ENCODE peak calls at places on chromosomes 13 and 19, in eight cellular contexts. One of them, this sample, is unnamed. For H3K9me3, the result is how much of the 10 kb centered on the place peaks cover.

GRCh38 chr13:111241006-111241755 is 79.3 kb upstream of the TEX29 start:
- DNase-seq in colonic mucosa: no peak
- DNase-seq in IMR-90: no peak
- DNase-seq in esophagus squamous epithelium: no peak
- DNase-seq in heart left ventricle: no peak
- DNase-seq in CD4-positive, alpha-beta T cell: no peak
- DNase-seq in cardiac muscle cell: no peak
- DNase-seq in breast epithelium: no peak
- DNase-seq in this sample: no peak

GRCh38 chr19:48635966-48636858 is 967 bp downstream of the DBP start:
- DNase-seq in colonic mucosa: peak
- DNase-seq in IMR-90: no peak
- DNase-seq in esophagus squamous epithelium: no peak
- DNase-seq in heart left ventricle: no peak
- DNase-seq in CD4-positive, alpha-beta T cell: no peak
- DNase-seq in cardiac muscle cell: peak
- DNase-seq in breast epithelium: no peak
- DNase-seq in this sample: no peak

GRCh38 chr13:26515721-26516120 is 41.8 kb upstream of the WASF3 start:
- DNase-seq in colonic mucosa: no peak
- DNase-seq in IMR-90: no peak
- DNase-seq in esophagus squamous epithelium: no peak
- DNase-seq in heart left ventricle: no peak
- DNase-seq in CD4-positive, alpha-beta T cell: no peak
- DNase-seq in cardiac muscle cell: no peak
- DNase-seq in breast epithelium: no peak
- DNase-seq in this sample: no peak

GRCh38 chr13:67101730-67102467 is 128.2 kb downstream of the PCDH9 start:
- DNase-seq in colonic mucosa: no peak
- DNase-seq in IMR-90: peak
- DNase-seq in esophagus squamous epithelium: no peak
- DNase-seq in heart left ventricle: no peak
- DNase-seq in CD4-positive, alpha-beta T cell: no peak
- DNase-seq in cardiac muscle cell: no peak
- DNase-seq in breast epithelium: no peak
- DNase-seq in this sample: no peak

GRCh38 chr19:34678085-34678412 is 571 bp downstream of the ZNF302 start:
- DNase-seq in colonic mucosa: no peak
- DNase-seq in IMR-90: no peak
- DNase-seq in esophagus squamous epithelium: no peak
- DNase-seq in heart left ventricle: no peak
- DNase-seq in CD4-positive, alpha-beta T cell: no peak
- DNase-seq in cardiac muscle cell: no peak
- DNase-seq in breast epithelium: no peak
- DNase-seq in this sample: no peak

GRCh38 chr13:44605711-44606110 is 29.6 kb upstream of the TSC22D1 start:
- DNase-seq in colonic mucosa: no peak
- DNase-seq in IMR-90: no peak
- DNase-seq in esophagus squamous epithelium: no peak
- DNase-seq in heart left ventricle: no peak
- DNase-seq in CD4-positive, alpha-beta T cell: no peak
- DNase-seq in cardiac muscle cell: no peak
- DNase-seq in breast epithelium: no peak
- DNase-seq in this sample: no peak

GRCh38 chr13:37392389-37392788 is 206.2 kb downstream of the POSTN start:
- DNase-seq in colonic mucosa: no peak
- DNase-seq in IMR-90: no peak
- DNase-seq in esophagus squamous epithelium: no peak
- DNase-seq in heart left ventricle: no peak
- DNase-seq in CD4-positive, alpha-beta T cell: no peak
- DNase-seq in cardiac muscle cell: peak
- DNase-seq in breast epithelium: no peak
- DNase-seq in this sample: no peak

GRCh38 chr19:35013820-35014754 is 14.0 kb downstream of the GRAMD1A start:
- DNase-seq in colonic mucosa: no peak
- DNase-seq in IMR-90: no peak
- DNase-seq in esophagus squamous epithelium: no peak
- DNase-seq in heart left ventricle: no peak
- DNase-seq in CD4-positive, alpha-beta T cell: peak
- DNase-seq in cardiac muscle cell: no peak
- DNase-seq in breast epithelium: no peak
- DNase-seq in this sample: no peak

GRCh38 chr19:4640247-4641000 is 1.1 kb downstream of the TNFAIP8L1 start:
- DNase-seq in colonic mucosa: peak
- DNase-seq in IMR-90: no peak
- DNase-seq in esophagus squamous epithelium: no peak
- DNase-seq in heart left ventricle: no peak
- DNase-seq in CD4-positive, alpha-beta T cell: no peak
- DNase-seq in cardiac muscle cell: no peak
- DNase-seq in breast epithelium: no peak
- DNase-seq in this sample: no peak

GRCh38 chr19:30785728-30786127 is 413.5 kb downstream of the ZNF536 start:
- DNase-seq in colonic mucosa: no peak
- DNase-seq in IMR-90: no peak
- DNase-seq in esophagus squamous epithelium: no peak
- DNase-seq in heart left ventricle: no peak
- DNase-seq in CD4-positive, alpha-beta T cell: no peak
- DNase-seq in cardiac muscle cell: no peak
- DNase-seq in breast epithelium: no peak
- DNase-seq in this sample: no peak

GRCh38 chr19:18390075-18390909 is 4.3 kb downstream of the GDF15 start:
- DNase-seq in colonic mucosa: no peak
- DNase-seq in IMR-90: no peak
- DNase-seq in esophagus squamous epithelium: no peak
- DNase-seq in heart left ventricle: no peak
- DNase-seq in CD4-positive, alpha-beta T cell: no peak
- DNase-seq in cardiac muscle cell: no peak
- DNase-seq in breast epithelium: no peak
- DNase-seq in this sample: no peak

GRCh38 chr13:66886248-66886647 is 343.9 kb downstream of the PCDH9 start:
- DNase-seq in colonic mucosa: no peak
- DNase-seq in IMR-90: no peak
- DNase-seq in esophagus squamous epithelium: no peak
- DNase-seq in heart left ventricle: no peak
- DNase-seq in CD4-positive, alpha-beta T cell: no peak
- DNase-seq in cardiac muscle cell: peak
- DNase-seq in breast epithelium: no peak
- DNase-seq in this sample: no peak

GRCh38 chr13:111639994-111640393 is 319.6 kb downstream of the TEX29 start:
- DNase-seq in colonic mucosa: no peak
- DNase-seq in IMR-90: no peak
- DNase-seq in esophagus squamous epithelium: no peak
- DNase-seq in heart left ventricle: no peak
- DNase-seq in CD4-positive, alpha-beta T cell: no peak
- DNase-seq in cardiac muscle cell: no peak
- DNase-seq in breast epithelium: no peak
- DNase-seq in this sample: no peak

GRCh38 chr13:59568306-59568705 is 595.4 kb downstream of the DIAPH3 start:
- DNase-seq in colonic mucosa: no peak
- DNase-seq in IMR-90: no peak
- DNase-seq in esophagus squamous epithelium: no peak
- DNase-seq in heart left ventricle: no peak
- DNase-seq in CD4-positive, alpha-beta T cell: no peak
- DNase-seq in cardiac muscle cell: no peak
- DNase-seq in breast epithelium: no peak
- DNase-seq in this sample: no peak

GRCh38 chr13:44972956-44973581 is 16.2 kb downstream of the NUFIP1 start:
- DNase-seq in colonic mucosa: no peak
- DNase-seq in IMR-90: peak
- DNase-seq in esophagus squamous epithelium: no peak
- DNase-seq in heart left ventricle: no peak
- DNase-seq in CD4-positive, alpha-beta T cell: no peak
- DNase-seq in cardiac muscle cell: peak
- DNase-seq in breast epithelium: no peak
- DNase-seq in this sample: no peak

GRCh38 chr19:6264803-6265202 is 15.0 kb downstream of the MLLT1 start:
- DNase-seq in colonic mucosa: no peak
- DNase-seq in IMR-90: no peak
- DNase-seq in esophagus squamous epithelium: no peak
- DNase-seq in heart left ventricle: no peak
- DNase-seq in CD4-positive, alpha-beta T cell: no peak
- DNase-seq in cardiac muscle cell: no peak
- DNase-seq in breast epithelium: no peak
- DNase-seq in this sample: no peak

GRCh38 chr13:45847554-45848224 is 3.9 kb downstream of the SIAH3 start:
- DNase-seq in colonic mucosa: no peak
- DNase-seq in IMR-90: no peak
- DNase-seq in esophagus squamous epithelium: no peak
- DNase-seq in heart left ventricle: no peak
- DNase-seq in CD4-positive, alpha-beta T cell: peak
- DNase-seq in cardiac muscle cell: peak
- DNase-seq in breast epithelium: no peak
- DNase-seq in this sample: peak

GRCh38 chr19:4929186-4929585 is 19.9 kb downstream of the UHRF1 start:
- DNase-seq in colonic mucosa: no peak
- DNase-seq in IMR-90: no peak
- DNase-seq in esophagus squamous epithelium: no peak
- DNase-seq in heart left ventricle: peak
- DNase-seq in CD4-positive, alpha-beta T cell: no peak
- DNase-seq in cardiac muscle cell: no peak
- DNase-seq in breast epithelium: no peak
- DNase-seq in this sample: no peak

GRCh38 chr19:383040-383439 is 25.9 kb downstream of the C2CD4C start:
- DNase-seq in colonic mucosa: no peak
- DNase-seq in IMR-90: no peak
- DNase-seq in esophagus squamous epithelium: no peak
- DNase-seq in heart left ventricle: no peak
- DNase-seq in CD4-positive, alpha-beta T cell: no peak
- DNase-seq in cardiac muscle cell: no peak
- DNase-seq in breast epithelium: no peak
- DNase-seq in this sample: no peak

GRCh38 chr19:383922-384800 is 24.8 kb downstream of the C2CD4C start:
- DNase-seq in colonic mucosa: no peak
- DNase-seq in IMR-90: no peak
- DNase-seq in esophagus squamous epithelium: no peak
- DNase-seq in heart left ventricle: no peak
- DNase-seq in CD4-positive, alpha-beta T cell: no peak
- DNase-seq in cardiac muscle cell: peak
- DNase-seq in breast epithelium: peak
- DNase-seq in this sample: no peak

GRCh38 chr19:388691-389090 is 20.3 kb downstream of the C2CD4C start:
- DNase-seq in colonic mucosa: no peak
- DNase-seq in IMR-90: no peak
- DNase-seq in esophagus squamous epithelium: no peak
- DNase-seq in heart left ventricle: peak
- DNase-seq in CD4-positive, alpha-beta T cell: no peak
- DNase-seq in cardiac muscle cell: no peak
- DNase-seq in breast epithelium: no peak
- DNase-seq in this sample: no peak

GRCh38 chr19:387777-388176 is 21.2 kb downstream of the C2CD4C start:
- DNase-seq in colonic mucosa: no peak
- DNase-seq in IMR-90: no peak
- DNase-seq in esophagus squamous epithelium: no peak
- DNase-seq in heart left ventricle: no peak
- DNase-seq in CD4-positive, alpha-beta T cell: no peak
- DNase-seq in cardiac muscle cell: no peak
- DNase-seq in breast epithelium: no peak
- DNase-seq in this sample: no peak

DNA sequence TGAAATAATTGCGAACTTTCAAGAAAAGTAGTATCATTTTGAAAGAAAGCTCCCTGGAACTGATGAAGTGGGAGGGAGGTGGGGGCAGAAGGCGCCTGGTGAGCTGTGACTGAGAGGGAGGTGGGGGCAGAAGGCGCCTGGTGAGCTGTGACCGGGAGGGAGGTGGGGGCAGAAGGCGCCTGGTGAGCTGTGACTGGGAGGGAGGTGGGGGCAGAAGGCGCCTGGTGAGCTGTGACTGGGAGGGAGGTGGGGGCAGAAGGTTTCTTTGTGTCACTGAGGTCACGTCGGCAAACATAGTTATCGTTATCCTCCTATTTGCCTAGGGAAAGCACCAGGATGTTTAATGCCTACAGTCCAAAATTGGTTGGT is 24.2 kb downstream of the C2CD4C start:
- DNase-seq in colonic mucosa: no peak
- DNase-seq in IMR-90: no peak
- DNase-seq in esophagus squamous epithelium: no peak
- DNase-seq in heart left ventricle: no peak
- DNase-seq in CD4-positive, alpha-beta T cell: no peak
- DNase-seq in cardiac muscle cell: no peak
- DNase-seq in breast epithelium: no peak
- DNase-seq in this sample: no peak
- H3K9me3 ChIP-seq in colonic mucosa: under half
- H3K9me3 ChIP-seq in IMR-90: under half
- H3K9me3 ChIP-seq in esophagus squamous epithelium: under half
- H3K9me3 ChIP-seq in heart left ventricle: under half
- H3K9me3 ChIP-seq in CD4-positive, alpha-beta T cell: under half
- H3K9me3 ChIP-seq in cardiac muscle cell: under half
- H3K9me3 ChIP-seq in breast epithelium: under half
- H3K9me3 ChIP-seq in this sample: under half

GRCh38 chr13:31945202-31945978 is 86.2 kb upstream of the FRY start:
- DNase-seq in colonic mucosa: peak
- DNase-seq in IMR-90: peak
- DNase-seq in esophagus squamous epithelium: no peak
- DNase-seq in heart left ventricle: peak
- DNase-seq in CD4-positive, alpha-beta T cell: no peak
- DNase-seq in cardiac muscle cell: peak
- DNase-seq in breast epithelium: peak
- DNase-seq in this sample: peak
- H3K27ac ChIP-seq in colonic mucosa: no peak
- H3K27ac ChIP-seq in IMR-90: peak
- H3K27ac ChIP-seq in esophagus squamous epithelium: no peak
- H3K27ac ChIP-seq in heart left ventricle: no peak
- H3K27ac ChIP-seq in CD4-positive, alpha-beta T cell: no peak
- H3K27ac ChIP-seq in cardiac muscle cell: no peak
- H3K27ac ChIP-seq in breast epithelium: peak
- H3K27ac ChIP-seq in this sample: peak

GRCh38 chr19:39659791-39660190 is 4.1 kb downstream of the LGALS16 start:
- DNase-seq in colonic mucosa: no peak
- DNase-seq in IMR-90: no peak
- DNase-seq in esophagus squamous epithelium: no peak
- DNase-seq in heart left ventricle: no peak
- DNase-seq in CD4-positive, alpha-beta T cell: no peak
- DNase-seq in cardiac muscle cell: no peak
- DNase-seq in breast epithelium: no peak
- DNase-seq in this sample: no peak
- TF ChIP-seq CTCF in colonic mucosa: no peak
- TF ChIP-seq CTCF in IMR-90: no peak
- TF ChIP-seq CTCF in esophagus squamous epithelium: no peak
- TF ChIP-seq CTCF in heart left ventricle: no peak
- TF ChIP-seq CTCF in CD4-positive, alpha-beta T cell: no peak
- TF ChIP-seq CTCF in cardiac muscle cell: no peak
- TF ChIP-seq CTCF in breast epithelium: no peak
- TF ChIP-seq CTCF in this sample: no peak

DNA sequence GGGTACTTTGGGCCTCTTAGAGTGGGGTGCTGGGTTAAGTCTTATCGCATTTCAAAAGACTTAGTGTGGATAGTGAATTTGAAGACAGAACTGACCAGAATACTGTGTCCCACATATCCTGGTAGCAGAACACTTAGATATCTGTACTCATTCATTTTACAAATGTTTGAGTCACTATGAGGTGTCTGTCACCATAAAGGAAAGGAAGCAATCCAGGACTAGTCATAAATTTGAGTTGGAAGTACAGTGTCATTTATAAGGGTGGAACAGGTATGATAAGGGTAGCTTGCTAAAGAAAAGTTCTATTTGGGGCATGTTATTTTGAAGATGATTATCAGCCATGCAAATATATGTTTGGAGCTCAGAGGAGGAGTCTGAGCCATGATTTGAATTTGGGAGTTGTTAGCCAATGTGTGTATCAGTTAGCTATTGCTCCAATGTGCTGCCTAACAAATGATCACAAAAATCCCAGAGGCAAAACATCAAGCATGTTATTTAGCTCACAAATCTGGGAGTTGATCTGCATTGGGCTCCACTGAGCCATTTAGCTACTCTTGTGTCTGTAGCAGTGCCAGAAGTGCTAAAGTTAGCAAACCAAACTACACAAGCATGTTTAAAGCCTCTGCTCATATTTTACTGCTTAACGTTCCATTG is 20.3 kb downstream of the ZNF699 start:
- DNase-seq in colonic mucosa: no peak
- DNase-seq in IMR-90: no peak
- DNase-seq in esophagus squamous epithelium: no peak
- DNase-seq in heart left ventricle: no peak
- DNase-seq in CD4-positive, alpha-beta T cell: no peak
- DNase-seq in cardiac muscle cell: no peak
- DNase-seq in breast epithelium: no peak
- DNase-seq in this sample: no peak
- H3K9me3 ChIP-seq in colonic mucosa: under half
- H3K9me3 ChIP-seq in IMR-90: under half
- H3K9me3 ChIP-seq in esophagus squamous epithelium: half or more
- H3K9me3 ChIP-seq in heart left ventricle: under half
- H3K9me3 ChIP-seq in CD4-positive, alpha-beta T cell: half or more
- H3K9me3 ChIP-seq in cardiac muscle cell: under half
- H3K9me3 ChIP-seq in breast epithelium: half or more
- H3K9me3 ChIP-seq in this sample: half or more